ENCODE peak calls at places on chromosomes 11 and 22, in seven cellular contexts. D is IMR-90, K is AG04450, Y is mammary epithelial cell, T is H7, A is cardiac muscle cell, Z is lung. R is an unnamed sample. For H3K27me3, the result is how much of the 10 kb centered on the place peaks cover.

GRCh38 chr11:46612326-46612725 is 4.7 kb downstream of the HARBI1 start:
- DNase-seq in D (no peak), Y (no peak), K (no peak), Z (no peak), A (no peak), T (no peak), R (no peak)

GRCh38 chr11:17473071-17473744 is 3.4 kb downstream of the ABCC8 start:
- DNase-seq in A (peak), D (peak), Y (peak), Z (no peak), T (peak), K (no peak), R (no peak)

GRCh38 chr11:126416542-126417090 is 61.1 kb downstream of the ST3GAL4 start:
- DNase-seq in Y (no peak), K (no peak), A (peak), T (peak), D (peak), Z (peak), R (peak)

GRCh38 chr11:84552791-84553190 is 1074.4 kb downstream of the DLG2 start:
- DNase-seq in A (no peak), Y (no peak), Z (no peak), K (no peak), D (no peak), T (no peak), R (no peak)

GRCh38 chr22:40469181-40469580 is 98.8 kb downstream of the SGSM3 start:
- DNase-seq in Z (no peak), D (no peak), T (no peak), A (no peak), Y (no peak), K (no peak), R (no peak)

GRCh38 chr22:43535336-43535735 is 123.5 kb downstream of the MPPED1 start:
- DNase-seq in Z (no peak), D (no peak), A (no peak), Y (no peak), T (no peak), K (no peak), R (no peak)

GRCh38 chr11:130451261-130452019 is 3.0 kb downstream of the ADAMTS15 start:
- DNase-seq in Z (no peak), A (no peak), K (no peak), Y (no peak), D (peak), T (no peak), R (peak)

GRCh38 chr22:46110215-46110614 is 40.1 kb upstream of the PPARA start:
- DNase-seq in K (no peak), Y (peak), D (peak), T (peak), A (no peak), Z (no peak), R (no peak)

GRCh38 chr22:24981656-24982055 is 29.1 kb downstream of the KIAA1671 start:
- DNase-seq in T (no peak), K (no peak), Z (no peak), D (no peak), Y (no peak), A (no peak), R (no peak)

GRCh38 chr11:118530683-118531596 is at the start of gene TMEM25:
- DNase-seq in K (no peak), D (peak), Z (peak), A (peak), Y (peak), T (peak), R (peak)

GRCh38 chr11:78332872-78333271 is 84.7 kb downstream of the GAB2 start:
- DNase-seq in D (no peak), T (no peak), Y (no peak), A (no peak), Z (no peak), K (no peak), R (no peak)

GRCh38 chr11:17739945-17740338 is 5.4 kb downstream of the KCNC1 start:
- DNase-seq in A (no peak), T (no peak), Z (no peak), K (no peak), D (no peak), Y (no peak), R (no peak)

GRCh38 chr11:69217276-69218105 is 61.8 kb downstream of the SMIM38 start:
- DNase-seq in A (no peak), Z (no peak), K (no peak), T (peak), Y (no peak), D (no peak), R (peak)

GRCh38 chr11:27397619-27398412 is 34.8 kb upstream of the CCDC34 start:
- DNase-seq in Z (no peak), D (no peak), A (no peak), T (no peak), Y (no peak), K (no peak), R (no peak)

GRCh38 chr11:61298663-61299244 is 3.6 kb upstream of the VWCE start:
- DNase-seq in T (no peak), Y (no peak), Z (no peak), K (no peak), D (no peak), A (no peak), R (no peak)

GRCh38 chr11:116454951-116455350 is 317.8 kb downstream of the BUD13 start:
- DNase-seq in Y (no peak), T (no peak), D (no peak), A (no peak), K (no peak), Z (no peak), R (no peak)

GRCh38 chr11:93198221-93198650 is 445 bp upstream of the SLC36A4 start:
- DNase-seq in A (no peak), T (no peak), Z (no peak), Y (peak), K (no peak), D (peak), R (no peak)

GRCh38 chr11:46659908-46660307 is 40.5 kb downstream of the ARHGAP1 start:
- DNase-seq in K (peak), A (no peak), D (peak), Z (no peak), Y (no peak), T (no peak), R (no peak)

GRCh38 chr11:93528252-93528651 is 14.9 kb downstream of the SMCO4 start:
- DNase-seq in D (no peak), Z (no peak), K (no peak), T (no peak), A (no peak), Y (no peak), R (no peak)

DNA sequence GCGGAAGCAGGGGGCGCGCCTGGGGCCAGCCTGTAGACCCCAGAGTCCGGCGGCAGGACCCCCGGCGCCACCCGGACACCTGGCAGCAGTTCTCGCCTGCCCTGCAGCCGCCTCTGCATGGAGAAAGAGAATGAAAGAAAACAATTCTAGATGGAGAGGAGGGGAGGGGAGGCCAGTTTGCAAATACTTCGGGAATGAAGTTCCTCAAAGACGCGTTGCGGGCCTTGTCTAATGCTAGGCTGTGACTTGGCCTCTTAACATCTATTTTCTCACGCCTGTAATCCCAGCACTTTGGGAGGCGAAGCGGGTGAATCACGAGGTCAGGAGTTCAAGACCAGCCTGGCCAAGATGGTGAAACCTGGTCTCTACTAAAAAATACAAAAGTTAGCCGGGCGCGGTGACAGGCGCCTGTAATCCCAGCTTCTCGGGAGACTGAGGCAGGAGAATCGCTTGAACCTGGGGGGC is 2.1 kb upstream of the BARX2 start:
- DNase-seq in A (no peak), K (no peak), Z (no peak), D (no peak), Y (no peak), T (no peak), R (no peak)
- H3K27me3 ChIP-seq in A (half or more), K (half or more), Z (under half), D (half or more), Y (half or more), T (half or more), R (under half)

GRCh38 chr22:44561139-44561840 is 63.3 kb upstream of the RTL6 start:
- DNase-seq in D (no peak), A (no peak), T (no peak), Y (no peak), K (no peak), Z (no peak), R (no peak)
- H3K4me3 ChIP-seq in D (no peak), A (no peak), T (no peak), Y (no peak), K (no peak), Z (no peak), R (no peak)

DNA sequence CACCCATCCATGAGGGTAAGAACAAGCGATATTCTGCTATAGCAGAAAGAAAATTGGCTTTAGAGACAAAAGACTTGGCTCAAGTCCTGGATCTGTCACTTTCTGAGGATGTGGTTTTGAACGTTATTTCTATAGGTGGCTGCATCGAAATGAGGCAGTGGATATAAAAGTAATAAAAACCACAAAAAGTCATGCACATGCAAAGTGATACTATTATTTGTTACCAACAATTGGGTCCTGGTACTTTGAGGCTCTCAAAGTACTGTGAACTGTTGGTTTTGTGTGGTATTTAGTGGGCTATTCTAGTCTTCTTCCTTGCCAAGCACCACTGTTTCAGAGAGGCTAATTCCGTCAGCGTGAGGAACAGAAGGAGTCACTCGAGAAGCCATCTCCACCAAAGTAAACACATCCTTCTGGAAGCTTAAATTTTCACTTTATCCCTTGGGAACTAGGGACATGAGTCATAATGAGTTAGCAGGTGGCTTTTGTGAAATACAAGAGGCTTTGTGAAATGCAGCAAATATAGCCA is 13.1 kb downstream of the UBASH3B start:
- DNase-seq in T (no peak), A (no peak), Y (peak), D (peak), K (peak), Z (no peak), R (no peak)
- H3K27me3 ChIP-seq in T (under half), A (under half), Y (under half), D (under half), K (under half), Z (under half), R (under half)

GRCh38 chr11:65538915-65539374 is 14.1 kb downstream of the SCYL1 start:
- DNase-seq in Z (no peak), Y (no peak), A (no peak), D (no peak), K (no peak), T (peak), R (no peak)
- H3K4me3 ChIP-seq in Z (no peak), Y (no peak), A (no peak), D (no peak), K (no peak), T (peak), R (no peak)

R was measured in colonic mucosa.